ENCODE peak calls at places on chromosomes 5 and 9, in six cellular contexts. One of them, this sample, is unnamed.

GRCh38 chr9:127930298-127931091 is at the start of gene PIP5KL1:
- DNase-seq in sigmoid colon: peak; percentile 88
- DNase-seq in hepatocyte: peak; percentile 92
- DNase-seq in A549: peak; percentile 95
- DNase-seq in pancreas: peak; percentile 80
- DNase-seq in H1: peak; percentile 97
- DNase-seq in this sample: peak; percentile 86

GRCh38 chr5:178997191-178997590 is 2.1 kb upstream of the GRM6 start:
- DNase-seq in sigmoid colon: no peak
- DNase-seq in hepatocyte: no peak
- DNase-seq in A549: no peak
- DNase-seq in pancreas: no peak
- DNase-seq in H1: no peak
- DNase-seq in this sample: no peak

GRCh38 chr5:149688406-149688805 is 41.7 kb upstream of the PPARGC1B start:
- DNase-seq in sigmoid colon: no peak
- DNase-seq in hepatocyte: no peak
- DNase-seq in A549: no peak
- DNase-seq in pancreas: no peak
- DNase-seq in H1: no peak
- DNase-seq in this sample: no peak

GRCh38 chr9:120892177-120892747 is 15.3 kb upstream of the PHF19 start:
- DNase-seq in sigmoid colon: no peak
- DNase-seq in hepatocyte: no peak
- DNase-seq in A549: no peak
- DNase-seq in pancreas: no peak
- DNase-seq in H1: no peak
- DNase-seq in this sample: no peak

GRCh38 chr9:16627967-16628366 is 242.5 kb downstream of the BNC2 start:
- DNase-seq in sigmoid colon: peak; percentile 84
- DNase-seq in hepatocyte: peak; percentile 53
- DNase-seq in A549: no peak
- DNase-seq in pancreas: no peak
- DNase-seq in H1: no peak
- DNase-seq in this sample: no peak

GRCh38 chr9:134299068-134299467 is 27.2 kb upstream of the RXRA start:
- DNase-seq in sigmoid colon: no peak
- DNase-seq in hepatocyte: no peak
- DNase-seq in A549: no peak
- DNase-seq in pancreas: peak; percentile 2
- DNase-seq in H1: no peak
- DNase-seq in this sample: no peak

GRCh38 chr9:121278535-121279169 is 10.7 kb downstream of the GSN start:
- DNase-seq in sigmoid colon: peak; percentile 94
- DNase-seq in hepatocyte: peak; percentile 84
- DNase-seq in A549: no peak
- DNase-seq in pancreas: peak; percentile 54
- DNase-seq in H1: no peak
- DNase-seq in this sample: peak; percentile 82

GRCh38 chr9:130756460-130757152 is 63.0 kb downstream of the EXOSC2 start:
- DNase-seq in sigmoid colon: no peak
- DNase-seq in hepatocyte: no peak
- DNase-seq in A549: no peak
- DNase-seq in pancreas: no peak
- DNase-seq in H1: no peak
- DNase-seq in this sample: no peak

GRCh38 chr9:129310666-129311350 is 132.7 kb upstream of the IER5L start:
- DNase-seq in sigmoid colon: peak; percentile 29
- DNase-seq in hepatocyte: no peak
- DNase-seq in A549: no peak
- DNase-seq in pancreas: no peak
- DNase-seq in H1: no peak
- DNase-seq in this sample: no peak

GRCh38 chr9:98323051-98323830 is 67.8 kb upstream of the TBC1D2 start:
- DNase-seq in sigmoid colon: no peak
- DNase-seq in hepatocyte: no peak
- DNase-seq in A549: no peak
- DNase-seq in pancreas: peak; percentile 55
- DNase-seq in H1: no peak
- DNase-seq in this sample: no peak

GRCh38 chr9:89137548-89138462 is 40.8 kb downstream of the SHC3 start:
- DNase-seq in sigmoid colon: peak; percentile 92
- DNase-seq in hepatocyte: peak; percentile 44
- DNase-seq in A549: peak; percentile 15
- DNase-seq in pancreas: peak; percentile 27
- DNase-seq in H1: no peak
- DNase-seq in this sample: peak; percentile 37

GRCh38 chr5:142082182-142082781 is 26.3 kb upstream of the NDFIP1 start:
- DNase-seq in sigmoid colon: no peak
- DNase-seq in hepatocyte: no peak
- DNase-seq in A549: no peak
- DNase-seq in pancreas: no peak
- DNase-seq in H1: no peak
- DNase-seq in this sample: no peak

GRCh38 chr5:89351232-89351631 is 468.2 kb upstream of the MEF2C start:
- DNase-seq in sigmoid colon: no peak
- DNase-seq in hepatocyte: no peak
- DNase-seq in A549: no peak
- DNase-seq in pancreas: no peak
- DNase-seq in H1: no peak
- DNase-seq in this sample: no peak

GRCh38 chr9:101465330-101465915 is 29.8 kb upstream of the ALDOB start:
- DNase-seq in sigmoid colon: no peak
- DNase-seq in hepatocyte: peak; percentile 81
- DNase-seq in A549: peak; percentile 36
- DNase-seq in pancreas: no peak
- DNase-seq in H1: no peak
- DNase-seq in this sample: peak; percentile 23

GRCh38 chr5:33702867-33703266 is 188.9 kb downstream of the ADAMTS12 start:
- DNase-seq in sigmoid colon: no peak
- DNase-seq in hepatocyte: no peak
- DNase-seq in A549: no peak
- DNase-seq in pancreas: no peak
- DNase-seq in H1: no peak
- DNase-seq in this sample: no peak

GRCh38 chr5:38666668-38667498 is 110.4 kb upstream of the LIFR start:
- DNase-seq in sigmoid colon: no peak
- DNase-seq in hepatocyte: peak; percentile 71
- DNase-seq in A549: peak; percentile 43
- DNase-seq in pancreas: peak; percentile 60
- DNase-seq in H1: peak; percentile 48
- DNase-seq in this sample: no peak

GRCh38 chr5:14327624-14328023 is 184.5 kb downstream of the TRIO start:
- DNase-seq in sigmoid colon: no peak
- DNase-seq in hepatocyte: no peak
- DNase-seq in A549: no peak
- DNase-seq in pancreas: no peak
- DNase-seq in H1: no peak
- DNase-seq in this sample: no peak

GRCh38 chr5:145915970-145916638 is 20.3 kb upstream of the SH3RF2 start:
- DNase-seq in sigmoid colon: no peak
- DNase-seq in hepatocyte: no peak
- DNase-seq in A549: no peak
- DNase-seq in pancreas: no peak
- DNase-seq in H1: no peak
- DNase-seq in this sample: no peak

GRCh38 chr9:80320916-80321315 is 749.2 kb downstream of the TLE4 start:
- DNase-seq in sigmoid colon: no peak
- DNase-seq in hepatocyte: no peak
- DNase-seq in A549: no peak
- DNase-seq in pancreas: no peak
- DNase-seq in H1: no peak
- DNase-seq in this sample: no peak

GRCh38 chr9:81620009-81620405 is 69.3 kb downstream of the TLE1 start:
- DNase-seq in sigmoid colon: no peak
- DNase-seq in hepatocyte: no peak
- DNase-seq in A549: no peak
- DNase-seq in pancreas: no peak
- DNase-seq in H1: no peak
- DNase-seq in this sample: no peak

GRCh38 chr5:123875444-123876264 is 363.7 kb downstream of the CSNK1G3 start:
- DNase-seq in sigmoid colon: no peak
- DNase-seq in hepatocyte: peak; percentile 60
- DNase-seq in A549: no peak
- DNase-seq in pancreas: peak; percentile 27
- DNase-seq in H1: peak; percentile 56
- DNase-seq in this sample: peak; percentile 69

GRCh38 chr5:171957591-171958251 is 48.7 kb downstream of the FBXW11 start:
- DNase-seq in sigmoid colon: no peak
- DNase-seq in hepatocyte: no peak
- DNase-seq in A549: no peak
- DNase-seq in pancreas: no peak
- DNase-seq in H1: no peak
- DNase-seq in this sample: no peak

GRCh38 chr5:37533851-37534250 is 154.7 kb downstream of the WDR70 start:
- DNase-seq in sigmoid colon: no peak
- DNase-seq in hepatocyte: peak; percentile 6
- DNase-seq in A549: no peak
- DNase-seq in pancreas: no peak
- DNase-seq in H1: no peak
- DNase-seq in this sample: no peak

GRCh38 chr5:81420039-81420667 is 26.2 kb upstream of the ACOT12 start:
- DNase-seq in sigmoid colon: no peak
- DNase-seq in hepatocyte: no peak
- DNase-seq in A549: peak; percentile 47
- DNase-seq in pancreas: no peak
- DNase-seq in H1: no peak
- DNase-seq in this sample: no peak

GRCh38 chr5:113329981-113330380 is 104.8 kb downstream of the TSSK1B start:
- DNase-seq in sigmoid colon: no peak
- DNase-seq in hepatocyte: no peak
- DNase-seq in A549: no peak
- DNase-seq in pancreas: no peak
- DNase-seq in H1: no peak
- DNase-seq in this sample: no peak
- H3K27ac ChIP-seq in sigmoid colon: no peak overlapping the region
- H3K27ac ChIP-seq in hepatocyte: no peak overlapping the region
- H3K27ac ChIP-seq in A549: no peak overlapping the region
- H3K27ac ChIP-seq in pancreas: no peak overlapping the region
- H3K27ac ChIP-seq in H1: no peak overlapping the region
- H3K27ac ChIP-seq in this sample: no peak overlapping the region

GRCh38 chr9:35716236-35716635 is 15.8 kb downstream of the TLN1 start:
- DNase-seq in sigmoid colon: peak; percentile 74
- DNase-seq in hepatocyte: no peak
- DNase-seq in A549: no peak
- DNase-seq in pancreas: no peak
- DNase-seq in H1: no peak
- DNase-seq in this sample: no peak
- TF ChIP-seq CTCF in sigmoid colon: no peak
- TF ChIP-seq CTCF in hepatocyte: no peak
- TF ChIP-seq CTCF in A549: no peak
- TF ChIP-seq CTCF in pancreas: no peak
- TF ChIP-seq CTCF in H1: peak; percentile 4
- TF ChIP-seq CTCF in this sample: no peak

DNA sequence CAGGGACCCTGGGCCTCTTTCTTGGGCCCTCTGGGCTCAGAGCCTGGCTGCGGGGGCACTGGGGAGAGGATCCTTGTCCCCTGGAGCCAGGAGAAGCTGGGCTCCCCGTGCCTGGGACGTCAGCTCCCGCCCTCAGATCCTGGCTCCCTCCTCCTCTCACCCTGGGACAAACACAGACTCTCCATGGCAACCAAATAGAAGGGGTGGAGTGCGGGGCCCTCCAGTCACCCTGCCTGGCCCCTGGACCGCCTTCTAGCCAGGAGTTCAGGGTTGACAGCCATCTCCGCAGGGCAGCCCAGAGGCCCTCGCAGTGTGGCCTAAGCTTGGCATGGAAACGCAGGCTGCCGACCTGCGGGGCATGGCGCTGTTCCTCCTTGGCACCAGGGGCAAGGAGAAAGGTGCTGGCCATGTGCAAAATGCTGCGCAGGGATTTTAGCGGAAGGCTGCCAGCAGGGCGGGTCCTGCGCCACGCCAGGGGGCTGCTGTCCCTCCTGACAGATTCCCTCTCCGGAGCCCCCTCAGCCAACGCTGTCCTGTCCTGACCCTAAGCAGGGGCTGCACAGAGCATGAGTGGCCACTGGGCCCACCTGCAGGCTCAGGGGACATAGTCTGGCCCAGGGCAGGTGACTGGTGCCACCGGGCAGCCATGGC is 1.0 kb downstream of the ZDHHC11 start:
- DNase-seq in sigmoid colon: peak; percentile 51
- DNase-seq in hepatocyte: peak; percentile 76
- DNase-seq in A549: no peak
- DNase-seq in pancreas: no peak
- DNase-seq in H1: no peak
- DNase-seq in this sample: no peak
- H3K4me3 ChIP-seq in sigmoid colon: no peak overlapping the region
- H3K4me3 ChIP-seq in hepatocyte: no peak overlapping the region
- H3K4me3 ChIP-seq in A549: no peak overlapping the region
- H3K4me3 ChIP-seq in pancreas: no peak overlapping the region
- H3K4me3 ChIP-seq in H1: no peak overlapping the region
- H3K4me3 ChIP-seq in this sample: no peak overlapping the region

DNA sequence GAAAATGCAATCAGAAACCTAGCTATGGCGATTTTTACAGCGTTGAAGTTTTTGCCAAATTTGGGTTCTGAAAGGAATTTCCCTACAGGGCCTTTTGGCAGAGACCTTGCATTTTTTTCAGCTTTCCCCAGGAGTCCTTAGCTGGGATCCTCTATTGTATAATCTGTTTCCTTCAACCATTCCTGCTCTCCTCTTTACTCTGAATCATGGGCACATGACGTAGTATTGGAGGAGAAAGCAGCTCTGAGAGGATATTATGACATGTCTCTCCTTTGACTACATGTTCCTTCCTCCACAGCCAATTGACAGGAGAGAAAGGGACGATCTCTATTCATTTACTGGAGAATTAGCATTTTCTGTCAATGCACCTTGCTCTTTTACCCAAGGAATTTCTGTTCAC is 118.5 kb upstream of the ERCC6L2 start:
- DNase-seq in sigmoid colon: no peak
- DNase-seq in hepatocyte: no peak
- DNase-seq in A549: no peak
- DNase-seq in pancreas: no peak
- DNase-seq in H1: no peak
- DNase-seq in this sample: no peak
- H3K27ac ChIP-seq in sigmoid colon: peak overlapping the region; percentile 47
- H3K27ac ChIP-seq in hepatocyte: peak overlapping the region; percentile 56
- H3K27ac ChIP-seq in A549: no peak overlapping the region
- H3K27ac ChIP-seq in pancreas: no peak overlapping the region
- H3K27ac ChIP-seq in H1: no peak overlapping the region
- H3K27ac ChIP-seq in this sample: no peak overlapping the region

GRCh38 chr5:54769072-54769471 is 216.3 kb downstream of the ESM1 start:
- DNase-seq in sigmoid colon: no peak
- DNase-seq in hepatocyte: no peak
- DNase-seq in A549: no peak
- DNase-seq in pancreas: no peak
- DNase-seq in H1: no peak
- DNase-seq in this sample: no peak
- TF ChIP-seq CTCF in sigmoid colon: no peak
- TF ChIP-seq CTCF in hepatocyte: peak; percentile 11
- TF ChIP-seq CTCF in A549: no peak
- TF ChIP-seq CTCF in pancreas: no peak
- TF ChIP-seq CTCF in H1: peak; percentile 55
- TF ChIP-seq CTCF in this sample: no peak